ENCODE peak calls at places on chromosomes 6 and 20, in six cellular contexts. One of them, this sample, is unnamed.

GRCh38 chr6:153790048-153790447 is 249.0 kb upstream of the OPRM1 start:
- DNase-seq in fibroblast of pulmonary artery: peak
- DNase-seq in A549: peak
- DNase-seq in omental fat pad: no peak
- DNase-seq in type B pancreatic cell: no peak
- DNase-seq in astrocyte of the cerebellum: peak
- DNase-seq in this sample: no peak

GRCh38 chr6:16276991-16277981 is 38.9 kb downstream of the GMPR start:
- DNase-seq in fibroblast of pulmonary artery: peak
- DNase-seq in A549: peak
- DNase-seq in omental fat pad: no peak
- DNase-seq in type B pancreatic cell: no peak
- DNase-seq in astrocyte of the cerebellum: peak
- DNase-seq in this sample: no peak

GRCh38 chr6:25369043-25369442 is 89.9 kb downstream of the CARMIL1 start:
- DNase-seq in fibroblast of pulmonary artery: no peak
- DNase-seq in A549: no peak
- DNase-seq in omental fat pad: no peak
- DNase-seq in type B pancreatic cell: no peak
- DNase-seq in astrocyte of the cerebellum: no peak
- DNase-seq in this sample: no peak

GRCh38 chr6:36432151-36432633 is 10.5 kb downstream of the PXT1 start:
- DNase-seq in fibroblast of pulmonary artery: no peak
- DNase-seq in A549: no peak
- DNase-seq in omental fat pad: no peak
- DNase-seq in type B pancreatic cell: no peak
- DNase-seq in astrocyte of the cerebellum: peak
- DNase-seq in this sample: no peak

GRCh38 chr20:12289476-12289875 is 371.8 kb downstream of the BTBD3 start:
- DNase-seq in fibroblast of pulmonary artery: no peak
- DNase-seq in A549: no peak
- DNase-seq in omental fat pad: no peak
- DNase-seq in type B pancreatic cell: no peak
- DNase-seq in astrocyte of the cerebellum: no peak
- DNase-seq in this sample: no peak

GRCh38 chr6:70527071-70527737 is 39.5 kb upstream of the SDHAF4 start:
- DNase-seq in fibroblast of pulmonary artery: peak
- DNase-seq in A549: no peak
- DNase-seq in omental fat pad: no peak
- DNase-seq in type B pancreatic cell: no peak
- DNase-seq in astrocyte of the cerebellum: no peak
- DNase-seq in this sample: no peak

GRCh38 chr20:44835661-44836221 is 25.4 kb upstream of the RIMS4 start:
- DNase-seq in fibroblast of pulmonary artery: no peak
- DNase-seq in A549: no peak
- DNase-seq in omental fat pad: no peak
- DNase-seq in type B pancreatic cell: no peak
- DNase-seq in astrocyte of the cerebellum: no peak
- DNase-seq in this sample: no peak

GRCh38 chr6:13923527-13924145 is 1.1 kb upstream of the RNF182 start:
- DNase-seq in fibroblast of pulmonary artery: peak
- DNase-seq in A549: no peak
- DNase-seq in omental fat pad: no peak
- DNase-seq in type B pancreatic cell: no peak
- DNase-seq in astrocyte of the cerebellum: peak
- DNase-seq in this sample: no peak

GRCh38 chr6:168152306-168152963 is 73.4 kb upstream of the FRMD1 start:
- DNase-seq in fibroblast of pulmonary artery: no peak
- DNase-seq in A549: no peak
- DNase-seq in omental fat pad: no peak
- DNase-seq in type B pancreatic cell: no peak
- DNase-seq in astrocyte of the cerebellum: no peak
- DNase-seq in this sample: peak

GRCh38 chr6:13454286-13455221 is 32.8 kb downstream of the GFOD1 start:
- DNase-seq in fibroblast of pulmonary artery: peak
- DNase-seq in A549: no peak
- DNase-seq in omental fat pad: no peak
- DNase-seq in type B pancreatic cell: no peak
- DNase-seq in astrocyte of the cerebellum: no peak
- DNase-seq in this sample: no peak

GRCh38 chr6:39276379-39276995 is 37.7 kb downstream of the KCNK17 start:
- DNase-seq in fibroblast of pulmonary artery: no peak
- DNase-seq in A549: no peak
- DNase-seq in omental fat pad: no peak
- DNase-seq in type B pancreatic cell: no peak
- DNase-seq in astrocyte of the cerebellum: no peak
- DNase-seq in this sample: no peak

GRCh38 chr6:112931835-112932234 is 584.7 kb downstream of the RFPL4B start:
- DNase-seq in fibroblast of pulmonary artery: peak
- DNase-seq in A549: no peak
- DNase-seq in omental fat pad: no peak
- DNase-seq in type B pancreatic cell: no peak
- DNase-seq in astrocyte of the cerebellum: no peak
- DNase-seq in this sample: no peak

GRCh38 chr6:111157412-111157811 is 70.1 kb downstream of the SLC16A10 start:
- DNase-seq in fibroblast of pulmonary artery: no peak
- DNase-seq in A549: no peak
- DNase-seq in omental fat pad: no peak
- DNase-seq in type B pancreatic cell: no peak
- DNase-seq in astrocyte of the cerebellum: no peak
- DNase-seq in this sample: no peak

GRCh38 chr6:11096109-11096508 is 2.5 kb downstream of the SMIM13 start:
- DNase-seq in fibroblast of pulmonary artery: peak
- DNase-seq in A549: peak
- DNase-seq in omental fat pad: no peak
- DNase-seq in type B pancreatic cell: no peak
- DNase-seq in astrocyte of the cerebellum: peak
- DNase-seq in this sample: no peak

GRCh38 chr20:11140359-11140758 is 466.6 kb upstream of the JAG1 start:
- DNase-seq in fibroblast of pulmonary artery: peak
- DNase-seq in A549: peak
- DNase-seq in omental fat pad: no peak
- DNase-seq in type B pancreatic cell: no peak
- DNase-seq in astrocyte of the cerebellum: peak
- DNase-seq in this sample: no peak

GRCh38 chr6:4812068-4812467 is 35.9 kb downstream of the CDYL start:
- DNase-seq in fibroblast of pulmonary artery: peak
- DNase-seq in A549: no peak
- DNase-seq in omental fat pad: no peak
- DNase-seq in type B pancreatic cell: no peak
- DNase-seq in astrocyte of the cerebellum: no peak
- DNase-seq in this sample: no peak

GRCh38 chr6:1498491-1499113 is 109.2 kb downstream of the FOXF2 start:
- DNase-seq in fibroblast of pulmonary artery: no peak
- DNase-seq in A549: no peak
- DNase-seq in omental fat pad: no peak
- DNase-seq in type B pancreatic cell: no peak
- DNase-seq in astrocyte of the cerebellum: no peak
- DNase-seq in this sample: no peak

GRCh38 chr6:30829639-30830250 is 54.6 kb upstream of the DDR1 start:
- DNase-seq in fibroblast of pulmonary artery: no peak
- DNase-seq in A549: no peak
- DNase-seq in omental fat pad: no peak
- DNase-seq in type B pancreatic cell: no peak
- DNase-seq in astrocyte of the cerebellum: no peak
- DNase-seq in this sample: no peak

GRCh38 chr20:49169547-49169946 is 18.6 kb downstream of the STAU1 start:
- DNase-seq in fibroblast of pulmonary artery: no peak
- DNase-seq in A549: no peak
- DNase-seq in omental fat pad: no peak
- DNase-seq in type B pancreatic cell: no peak
- DNase-seq in astrocyte of the cerebellum: no peak
- DNase-seq in this sample: no peak

GRCh38 chr6:26016326-26017275 is 54.0 kb downstream of the TRIM38 start:
- DNase-seq in fibroblast of pulmonary artery: peak
- DNase-seq in A549: no peak
- DNase-seq in omental fat pad: no peak
- DNase-seq in type B pancreatic cell: no peak
- DNase-seq in astrocyte of the cerebellum: no peak
- DNase-seq in this sample: no peak

GRCh38 chr20:4156411-4156810 is 141.1 kb upstream of the RNF24 start:
- DNase-seq in fibroblast of pulmonary artery: no peak
- DNase-seq in A549: no peak
- DNase-seq in omental fat pad: no peak
- DNase-seq in type B pancreatic cell: no peak
- DNase-seq in astrocyte of the cerebellum: no peak
- DNase-seq in this sample: no peak

GRCh38 chr20:4153661-4154238 is 138.4 kb upstream of the RNF24 start:
- DNase-seq in fibroblast of pulmonary artery: no peak
- DNase-seq in A549: no peak
- DNase-seq in omental fat pad: no peak
- DNase-seq in type B pancreatic cell: no peak
- DNase-seq in astrocyte of the cerebellum: no peak
- DNase-seq in this sample: no peak

GRCh38 chr20:4153251-4153650 is 137.9 kb upstream of the RNF24 start:
- DNase-seq in fibroblast of pulmonary artery: no peak
- DNase-seq in A549: no peak
- DNase-seq in omental fat pad: peak
- DNase-seq in type B pancreatic cell: no peak
- DNase-seq in astrocyte of the cerebellum: no peak
- DNase-seq in this sample: no peak

GRCh38 chr20:4155953-4156352 is 140.6 kb upstream of the RNF24 start:
- DNase-seq in fibroblast of pulmonary artery: no peak
- DNase-seq in A549: no peak
- DNase-seq in omental fat pad: no peak
- DNase-seq in type B pancreatic cell: no peak
- DNase-seq in astrocyte of the cerebellum: no peak
- DNase-seq in this sample: no peak

GRCh38 chr20:4154958-4155411 is 139.6 kb upstream of the RNF24 start:
- DNase-seq in fibroblast of pulmonary artery: no peak
- DNase-seq in A549: peak
- DNase-seq in omental fat pad: no peak
- DNase-seq in type B pancreatic cell: no peak
- DNase-seq in astrocyte of the cerebellum: no peak
- DNase-seq in this sample: no peak
- TF ChIP-seq CTCF in fibroblast of pulmonary artery: no peak
- TF ChIP-seq CTCF in A549: no peak
- TF ChIP-seq CTCF in omental fat pad: no peak
- TF ChIP-seq CTCF in type B pancreatic cell: no peak
- TF ChIP-seq CTCF in astrocyte of the cerebellum: no peak
- TF ChIP-seq CTCF in this sample: no peak

GRCh38 chr6:157563611-157564284 is 182.8 kb downstream of the ZDHHC14 start:
- DNase-seq in fibroblast of pulmonary artery: no peak
- DNase-seq in A549: no peak
- DNase-seq in omental fat pad: no peak
- DNase-seq in type B pancreatic cell: no peak
- DNase-seq in astrocyte of the cerebellum: peak
- DNase-seq in this sample: peak
- TF ChIP-seq CTCF in fibroblast of pulmonary artery: no peak
- TF ChIP-seq CTCF in A549: no peak
- TF ChIP-seq CTCF in omental fat pad: no peak
- TF ChIP-seq CTCF in type B pancreatic cell: no peak
- TF ChIP-seq CTCF in astrocyte of the cerebellum: no peak
- TF ChIP-seq CTCF in this sample: no peak

DNA sequence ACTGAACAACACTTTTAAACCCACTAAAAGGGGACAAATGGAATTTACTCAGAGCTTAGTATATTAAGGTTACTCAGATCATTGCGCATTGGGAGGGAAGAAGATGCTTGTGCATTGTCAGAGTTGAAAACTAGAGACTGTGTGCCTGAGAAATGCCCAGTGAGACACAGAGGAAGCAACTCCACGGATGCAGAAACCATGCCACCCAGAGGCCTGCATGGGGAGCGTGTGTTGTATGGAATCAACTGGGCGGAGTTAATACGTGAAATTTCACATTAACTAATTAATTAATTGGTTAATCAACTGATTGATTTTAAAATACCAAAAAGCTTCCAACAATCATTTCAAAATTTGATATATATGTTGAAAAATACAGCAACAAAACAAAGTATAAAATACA is 391.6 kb downstream of the PLCB1 start:
- DNase-seq in fibroblast of pulmonary artery: no peak
- DNase-seq in A549: peak
- DNase-seq in omental fat pad: no peak
- DNase-seq in type B pancreatic cell: no peak
- DNase-seq in astrocyte of the cerebellum: no peak
- DNase-seq in this sample: no peak
- TF ChIP-seq CTCF in fibroblast of pulmonary artery: peak
- TF ChIP-seq CTCF in A549: peak
- TF ChIP-seq CTCF in omental fat pad: no peak
- TF ChIP-seq CTCF in type B pancreatic cell: peak
- TF ChIP-seq CTCF in astrocyte of the cerebellum: no peak
- TF ChIP-seq CTCF in this sample: peak

GRCh38 chr20:3794701-3795420 is 1.2 kb upstream of the CDC25B start:
- DNase-seq in fibroblast of pulmonary artery: no peak
- DNase-seq in A549: no peak
- DNase-seq in omental fat pad: no peak
- DNase-seq in type B pancreatic cell: no peak
- DNase-seq in astrocyte of the cerebellum: no peak
- DNase-seq in this sample: no peak

GRCh38 chr20:3797592-3798404 is 1.7 kb downstream of the CDC25B start:
- DNase-seq in fibroblast of pulmonary artery: no peak
- DNase-seq in A549: no peak
- DNase-seq in omental fat pad: no peak
- DNase-seq in type B pancreatic cell: no peak
- DNase-seq in astrocyte of the cerebellum: no peak
- DNase-seq in this sample: no peak

GRCh38 chr20:3797226-3797545 is 1.1 kb downstream of the CDC25B start:
- DNase-seq in fibroblast of pulmonary artery: no peak
- DNase-seq in A549: no peak
- DNase-seq in omental fat pad: no peak
- DNase-seq in type B pancreatic cell: no peak
- DNase-seq in astrocyte of the cerebellum: no peak
- DNase-seq in this sample: no peak

GRCh38 chr20:3796477-3797225 is 541 bp downstream of the CDC25B start:
- DNase-seq in fibroblast of pulmonary artery: no peak
- DNase-seq in A549: no peak
- DNase-seq in omental fat pad: no peak
- DNase-seq in type B pancreatic cell: no peak
- DNase-seq in astrocyte of the cerebellum: no peak
- DNase-seq in this sample: no peak

DNA sequence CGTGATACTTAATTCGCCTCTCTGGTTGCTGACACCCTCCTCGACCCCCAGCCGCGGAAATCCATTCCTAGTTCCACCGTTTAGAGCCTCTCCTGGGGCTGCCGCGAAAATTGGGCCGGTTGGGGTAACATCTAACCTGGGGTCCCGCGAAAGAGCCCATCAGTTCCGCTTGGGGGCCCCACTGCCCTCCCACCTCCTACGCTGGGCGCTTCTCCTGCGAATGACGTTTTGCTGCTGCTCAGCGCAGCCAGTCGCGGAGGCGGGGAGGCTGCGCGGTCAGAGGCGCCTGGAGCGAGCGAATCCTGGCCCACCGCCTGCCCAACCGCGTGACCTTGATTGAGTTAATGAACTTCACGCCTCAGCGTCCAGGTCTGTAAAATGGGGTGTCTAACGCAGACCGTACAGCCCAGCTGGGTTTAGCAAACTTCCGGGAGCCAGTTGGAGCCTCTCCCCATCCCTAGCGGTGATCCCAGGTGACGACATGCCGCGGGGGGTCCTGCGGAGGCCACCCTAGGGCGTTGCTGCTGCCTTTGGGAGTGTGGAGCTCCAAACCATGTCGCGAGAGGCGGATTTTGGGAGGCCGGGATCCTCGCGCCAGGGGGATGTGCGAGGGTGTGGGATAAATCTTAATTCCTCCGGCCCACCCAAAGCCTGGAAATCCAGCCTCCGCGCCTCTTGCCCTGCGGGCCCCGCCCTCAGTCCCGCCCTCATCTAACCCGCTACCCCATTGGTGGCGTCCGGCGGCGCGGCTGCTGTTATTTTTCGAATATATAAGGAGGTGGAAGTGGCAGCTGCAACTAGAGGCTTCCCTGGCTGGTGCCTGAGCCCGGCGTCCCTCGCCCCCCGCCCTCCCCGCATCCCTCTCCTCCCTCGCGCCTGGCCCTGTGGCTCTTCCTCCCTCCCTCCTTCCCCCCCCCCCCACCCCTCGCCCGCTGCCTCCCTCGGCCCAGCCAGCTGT is at the start of gene CDC25B:
- DNase-seq in fibroblast of pulmonary artery: peak
- DNase-seq in A549: peak
- DNase-seq in omental fat pad: peak
- DNase-seq in type B pancreatic cell: peak
- DNase-seq in astrocyte of the cerebellum: peak
- DNase-seq in this sample: peak
- TF ChIP-seq CTCF in fibroblast of pulmonary artery: peak
- TF ChIP-seq CTCF in A549: peak
- TF ChIP-seq CTCF in omental fat pad: peak
- TF ChIP-seq CTCF in type B pancreatic cell: peak
- TF ChIP-seq CTCF in astrocyte of the cerebellum: peak
- TF ChIP-seq CTCF in this sample: peak

This sample was measured in osteocyte.